ENCODE peak calls at places on chromosome 1, in six cellular contexts. X is NCI-H2029, B is activated T-cell treated with anti-CD3 and anti-CD28 coated beads for 1 hour, I is astrocyte of the spinal cord, D is breast epithelium, M is endodermal cell. S is an unnamed sample.
A peak's percentile ranks its signal among the peaks of the same experiment; 100 is the strongest.

GRCh38 chr1:220217383-220217988 is 54.8 kb downstream of the RAB3GAP2 start:
- DNase-seq in X (no peak), B (no peak), I (no peak), D (no peak), M (peak; percentile 57), S (no peak)

GRCh38 chr1:64664287-64664686 is 80.6 kb upstream of the RAVER2 start:
- DNase-seq in X (no peak), B (no peak), I (peak; percentile 10), D (no peak), M (no peak), S (no peak)

GRCh38 chr1:205680073-205680851 is at the start of gene SLC45A3:
- DNase-seq in X (no peak), B (peak; percentile 36), I (no peak), D (no peak), M (peak; percentile 85), S (peak; percentile 75)

GRCh38 chr1:239833709-239834108 is 258.0 kb upstream of the FMN2 start:
- DNase-seq in X (no peak), B (no peak), I (no peak), D (no peak), M (no peak), S (no peak)

GRCh38 chr1:16900771-16901170 is 5.0 kb downstream of the RNU1-2 start:
- DNase-seq in X (no peak), B (no peak), I (no peak), D (no peak), M (peak; percentile 64), S (no peak)

GRCh38 chr1:32991819-32992488 is 27.3 kb upstream of the RNF19B start:
- DNase-seq in X (no peak), B (no peak), I (no peak), D (no peak), M (no peak), S (no peak)

GRCh38 chr1:3831689-3832088 is 25.3 kb downstream of the CEP104 start:
- DNase-seq in X (no peak), B (no peak), I (no peak), D (no peak), M (no peak), S (no peak)

GRCh38 chr1:46522184-46522968 is 29.1 kb downstream of the KNCN start:
- DNase-seq in X (no peak), B (no peak), I (peak; percentile 89), D (peak; percentile 46), M (peak; percentile 53), S (no peak)

GRCh38 chr1:51875291-51875772 is 3.2 kb downstream of the NRDC start:
- DNase-seq in X (no peak), B (no peak), I (no peak), D (no peak), M (no peak), S (no peak)

GRCh38 chr1:231653611-231654010 is 27.0 kb downstream of the DISC1 start:
- DNase-seq in X (no peak), B (no peak), I (no peak), D (no peak), M (no peak), S (no peak)

GRCh38 chr1:240385985-240386978 is 225.7 kb downstream of the GREM2 start:
- DNase-seq in X (no peak), B (no peak), I (peak; percentile 92), D (no peak), M (no peak), S (no peak)

GRCh38 chr1:17538428-17539130 is 919 bp upstream of the ARHGEF10L start:
- DNase-seq in X (no peak), B (no peak), I (no peak), D (peak; percentile 66), M (peak; percentile 93), S (peak; percentile 90)

GRCh38 chr1:203644661-203645510 is 18.3 kb downstream of the ATP2B4 start:
- DNase-seq in X (no peak), B (no peak), I (peak; percentile 64), D (no peak), M (peak; percentile 64), S (no peak)

GRCh38 chr1:116472431-116472961 is 98.3 kb downstream of the CD58 start:
- DNase-seq in X (no peak), B (no peak), I (peak; percentile 69), D (no peak), M (no peak), S (no peak)

GRCh38 chr1:62589321-62589720 is 8.0 kb upstream of the ANGPTL3 start:
- DNase-seq in X (no peak), B (no peak), I (peak; percentile 85), D (no peak), M (no peak), S (no peak)

GRCh38 chr1:180210008-180210555 is 20.0 kb upstream of the LHX4 start:
- DNase-seq in X (no peak), B (no peak), I (no peak), D (no peak), M (no peak), S (no peak)

GRCh38 chr1:22132517-22133235 is 10.2 kb downstream of the WNT4 start:
- DNase-seq in X (no peak), B (no peak), I (peak; percentile 72), D (no peak), M (no peak), S (no peak)

GRCh38 chr1:3888301-3888700 is 11.8 kb downstream of the C1orf174 start:
- DNase-seq in X (no peak), B (no peak), I (no peak), D (no peak), M (no peak), S (no peak)

GRCh38 chr1:52523376-52523775 is 29.5 kb downstream of the TUT4 start:
- DNase-seq in X (no peak), B (no peak), I (peak; percentile 18), D (no peak), M (no peak), S (no peak)

GRCh38 chr1:40783001-40783905 is at the start of gene KCNQ4:
- DNase-seq in X (peak; percentile 89), B (no peak), I (no peak), D (peak; percentile 56), M (peak; percentile 90), S (peak; percentile 73)

GRCh38 chr1:248686815-248687214 is 15.8 kb downstream of the OR14I1 start:
- DNase-seq in X (no peak), B (no peak), I (no peak), D (no peak), M (no peak), S (no peak)

GRCh38 chr1:243727503-243728191 is 122.4 kb downstream of the AKT3 start:
- DNase-seq in X (no peak), B (no peak), I (no peak), D (no peak), M (no peak), S (no peak)

GRCh38 chr1:181551249-181551648 is 67.9 kb downstream of the CACNA1E start:
- DNase-seq in X (no peak), B (no peak), I (no peak), D (no peak), M (no peak), S (no peak)

GRCh38 chr1:4702927-4703326 is 48.5 kb downstream of the AJAP1 start:
- DNase-seq in X (no peak), B (no peak), I (peak; percentile 43), D (no peak), M (no peak), S (no peak)